ENCODE peak calls at places on chromosomes 5 and 9, in nine cellular contexts. W is NCI-H1105; Y is endodermal cell; F is H7; B is small intestine; L is HFF-Myc; J is foreskin fibroblast; Z is CD8-positive, alpha-beta T cell; O is ovary. K is an unnamed sample.
A peak's percentile ranks its signal among the peaks of the same experiment; 100 is the strongest.

GRCh38 chr9:120711354-120711753 is 2.9 kb downstream of the MEGF9 start:
- DNase-seq in O (no peak), L (no peak), J (no peak), Z (no peak), B (no peak), W (no peak), Y (no peak), F (peak; percentile 16), K (no peak)

GRCh38 chr5:172775326-172776234 is 4.6 kb upstream of the DUSP1 start:
- DNase-seq in Y (no peak), W (no peak), O (peak; percentile 77), L (no peak), F (no peak), Z (no peak), J (peak; percentile 95), B (peak; percentile 85), K (no peak)

GRCh38 chr9:92180669-92181181 is 65.5 kb upstream of the SPTLC1 start:
- DNase-seq in L (peak; percentile 80), J (peak; percentile 86), F (peak; percentile 16), Y (peak; percentile 85), W (no peak), B (no peak), O (no peak), Z (no peak), K (no peak)

GRCh38 chr9:1332161-1332560 is 282.0 kb downstream of the DMRT2 start:
- DNase-seq in J (no peak), O (no peak), Y (no peak), B (no peak), F (no peak), W (no peak), Z (no peak), L (no peak), K (no peak)

GRCh38 chr9:99778308-99778707 is 43.4 kb upstream of the NR4A3 start:
- DNase-seq in Y (no peak), J (peak; percentile 64), Z (no peak), F (no peak), B (no peak), W (no peak), L (peak; percentile 48), O (no peak), K (no peak)

GRCh38 chr5:129905467-129906176 is 1.4 kb downstream of the CHSY3 start:
- DNase-seq in L (no peak), Y (peak; percentile 76), Z (no peak), O (no peak), W (no peak), J (no peak), F (peak; percentile 61), B (no peak), K (no peak)

GRCh38 chr5:171757853-171758535 is 27.6 kb upstream of the SMIM23 start:
- DNase-seq in L (peak; percentile 86), O (no peak), Y (no peak), W (no peak), J (peak; percentile 88), B (peak; percentile 2), F (no peak), Z (no peak), K (no peak)

GRCh38 chr9:131732061-131732526 is 7.8 kb downstream of the RAPGEF1 start:
- DNase-seq in Z (no peak), Y (no peak), J (peak; percentile 90), O (no peak), B (no peak), W (peak; percentile 19), F (no peak), L (no peak), K (no peak)

GRCh38 chr9:36874921-36875320 is 159.1 kb downstream of the PAX5 start:
- DNase-seq in L (peak; percentile 9), W (no peak), B (no peak), F (no peak), J (peak; percentile 6), Z (no peak), O (no peak), Y (no peak), K (no peak)

GRCh38 chr5:134392301-134392700 is 19.4 kb downstream of the CDKN2AIPNL start:
- DNase-seq in L (peak; percentile 16), Y (no peak), F (no peak), B (no peak), J (no peak), Z (no peak), O (no peak), W (no peak), K (no peak)

GRCh38 chr5:118793652-118794051 is 194.7 kb downstream of the DTWD2 start:
- DNase-seq in Y (no peak), W (no peak), J (no peak), O (no peak), L (no peak), F (no peak), Z (no peak), B (no peak), K (no peak)

GRCh38 chr9:69919461-69920061 is 98.9 kb downstream of the CFAP95 start:
- DNase-seq in L (peak; percentile 42), O (no peak), Y (no peak), B (peak; percentile 40), F (peak; percentile 65), Z (no peak), W (peak; percentile 66), J (no peak), K (peak; percentile 40)

GRCh38 chr5:119537704-119538103 is 85.4 kb downstream of the HSD17B4 start:
- DNase-seq in Z (no peak), L (no peak), W (no peak), Y (no peak), J (no peak), O (no peak), F (no peak), B (no peak), K (no peak)

GRCh38 chr9:135590486-135591079 is 29.0 kb downstream of the PAEP start:
- DNase-seq in B (no peak), Y (no peak), O (no peak), W (no peak), L (no peak), J (no peak), Z (no peak), F (peak; percentile 50), K (no peak)

GRCh38 chr9:131835132-131835910 is 95.4 kb upstream of the RAPGEF1 start:
- DNase-seq in W (no peak), Z (no peak), Y (no peak), F (peak; percentile 66), J (no peak), B (no peak), O (no peak), L (no peak), K (no peak)

GRCh38 chr9:108478871-108479332 is 376.9 kb downstream of the ACTL7B start:
- DNase-seq in L (peak; percentile 58), J (peak; percentile 88), O (no peak), W (no peak), Z (no peak), B (no peak), Y (no peak), F (no peak), K (no peak)

GRCh38 chr5:164504141-164504772 is 998.8 kb downstream of the MAT2B start:
- DNase-seq in J (peak; percentile 7), W (no peak), O (no peak), B (peak; percentile 47), L (peak; percentile 20), Z (no peak), Y (peak; percentile 79), F (peak; percentile 1), K (peak; percentile 22)

GRCh38 chr5:14696057-14696456 is 31.5 kb downstream of the OTULIN start:
- DNase-seq in F (peak; percentile 56), W (no peak), J (no peak), Z (no peak), B (no peak), O (no peak), L (no peak), Y (no peak), K (no peak)

GRCh38 chr5:14917719-14918118 is 46.1 kb upstream of the ANKH start:
- DNase-seq in F (no peak), Z (no peak), O (no peak), Y (no peak), W (no peak), J (peak; percentile 74), B (no peak), L (peak; percentile 46), K (no peak)

GRCh38 chr5:34728236-34728635 is 72.1 kb downstream of the RAI14 start:
- DNase-seq in F (no peak), W (no peak), J (no peak), O (no peak), Z (no peak), B (no peak), Y (no peak), L (no peak), K (no peak)

GRCh38 chr9:18632624-18633407 is 158.9 kb downstream of the ADAMTSL1 start:
- DNase-seq in Z (no peak), F (no peak), L (peak; percentile 44), Y (no peak), B (no peak), J (peak; percentile 84), O (no peak), W (no peak), K (no peak)

GRCh38 chr5:88480245-88480644 is 211.6 kb upstream of the TMEM161B start:
- DNase-seq in O (no peak), B (no peak), J (no peak), L (no peak), Y (no peak), Z (no peak), F (no peak), W (no peak), K (no peak)

GRCh38 chr5:160289721-160290120 is 22.6 kb downstream of the CCNJL start:
- DNase-seq in F (no peak), Y (peak; percentile 77), L (no peak), B (no peak), Z (no peak), W (peak; percentile 58), J (no peak), O (no peak), K (no peak)

GRCh38 chr5:121658221-121658620 is 193.5 kb upstream of the FTMT start:
- DNase-seq in W (no peak), Z (no peak), O (no peak), L (no peak), Y (no peak), J (no peak), F (no peak), B (no peak), K (no peak)

GRCh38 chr9:127915801-127916664 is 808 bp downstream of the ST6GALNAC4 start:
- DNase-seq in B (peak; percentile 58), Z (no peak), Y (peak; percentile 59), L (no peak), O (peak; percentile 36), W (no peak), J (no peak), F (peak; percentile 65), K (no peak)

GRCh38 chr5:111072949-111073682 is 1.6 kb downstream of the TSLP start:
- DNase-seq in F (peak; percentile 77), W (no peak), O (no peak), Y (peak; percentile 92), B (peak; percentile 17), J (peak; percentile 41), L (no peak), Z (peak; percentile 30), K (no peak)

GRCh38 chr5:135245521-135246499 is 153.2 kb downstream of the MACROH2A1 start:
- DNase-seq in Z (no peak), W (no peak), J (peak; percentile 62), L (no peak), O (peak; percentile 2), B (no peak), Y (peak; percentile 45), F (no peak), K (no peak)

GRCh38 chr9:7146582-7146981 is 388.8 kb downstream of the KDM4C start:
- DNase-seq in B (no peak), L (no peak), F (no peak), Y (peak; percentile 59), W (no peak), J (no peak), Z (no peak), O (no peak), K (no peak)

GRCh38 chr5:126503602-126504104 is 80.4 kb downstream of the GRAMD2B start:
- DNase-seq in W (no peak), J (peak; percentile 48), Y (no peak), L (no peak), F (no peak), Z (no peak), O (peak; percentile 69), B (peak; percentile 21), K (no peak)

GRCh38 chr9:33438926-33439511 is 8.4 kb downstream of the AQP3 start:
- DNase-seq in L (no peak), J (no peak), B (peak; percentile 75), Y (no peak), O (no peak), F (no peak), Z (no peak), W (no peak), K (no peak)

GRCh38 chr5:5326126-5326758 is 96.2 kb upstream of the ICE1 start:
- DNase-seq in W (no peak), J (no peak), Y (peak; percentile 82), F (peak; percentile 74), L (no peak), Z (no peak), B (no peak), O (no peak), K (no peak)

K was measured in SK-N-MC.